ENCODE peak calls at places on chromosomes 5 and 9, in four cellular contexts. S, I, Z and U are unnamed samples.

GRCh38 chr5:55316289-55316688 is 8.5 kb downstream of the MTREX start:
- DNase-seq in S (no peak), I (no peak), Z (no peak), U (no peak)

GRCh38 chr5:136811551-136811950 is 446.2 kb upstream of the TRPC7 start:
- DNase-seq in S (no peak), I (peak; percentile 63), Z (no peak), U (no peak)

GRCh38 chr5:170145462-170145861 is 39.8 kb downstream of the FOXI1 start:
- DNase-seq in S (no peak), I (no peak), Z (no peak), U (no peak)

GRCh38 chr9:113748135-113748534 is 128.0 kb upstream of the ZNF618 start:
- DNase-seq in S (no peak), I (no peak), Z (no peak), U (no peak)

GRCh38 chr9:135864447-135865049 is 42.8 kb downstream of the CAMSAP1 start:
- DNase-seq in S (peak; percentile 62), I (no peak), Z (peak; percentile 17), U (no peak)

GRCh38 chr9:37988041-37988440 is 81.0 kb downstream of the SHB start:
- DNase-seq in S (no peak), I (no peak), Z (no peak), U (no peak)

GRCh38 chr5:66306105-66306843 is 162.2 kb downstream of the SREK1 start:
- DNase-seq in S (peak; percentile 70), I (peak; percentile 4), Z (peak; percentile 43), U (no peak)

GRCh38 chr5:142492781-142493281 is 168.0 kb upstream of the SPRY4 start:
- DNase-seq in S (no peak), I (no peak), Z (no peak), U (no peak)

GRCh38 chr5:24110019-24110615 is 534.7 kb downstream of the CDH10 start:
- DNase-seq in S (no peak), I (no peak), Z (peak; percentile 25), U (no peak)

GRCh38 chr5:127858116-127858784 is 155.1 kb downstream of the CCDC192 start:
- DNase-seq in S (no peak), I (no peak), Z (no peak), U (no peak)

GRCh38 chr9:6907772-6908381 is 150.1 kb downstream of the KDM4C start:
- DNase-seq in S (no peak), I (no peak), Z (peak; percentile 22), U (no peak)